ENCODE peak calls at places on chromosomes 4 and X, in four cellular contexts. C is fibroblast of the conjunctiva, J is NCI-H748 treated with DMSO at 0.1 percent for 48 hours, D is small intestine. E is an unnamed sample.

GRCh38 chrX:39133971-39134370 is 332.7 kb downstream of the MID1IP1 start:
- DNase-seq in J (no peak), C (no peak), D (peak), E (no peak)

GRCh38 chr4:150231108-150231770 is 153.0 kb downstream of the DCLK2 start:
- DNase-seq in J (no peak), C (no peak), D (no peak), E (no peak)

GRCh38 chr4:56622176-56622575 is 58.9 kb downstream of the HOPX start:
- DNase-seq in D (no peak), J (no peak), C (peak), E (no peak)

GRCh38 chr4:122003335-122003734 is 51.5 kb upstream of the TRPC3 start:
- DNase-seq in J (peak), D (peak), C (no peak), E (no peak)

GRCh38 chr4:41976775-41977516 is 4.6 kb upstream of the DCAF4L1 start:
- DNase-seq in J (no peak), C (no peak), D (peak), E (no peak)

GRCh38 chr4:138910914-138911336 is 104.7 kb upstream of the NOCT start:
- DNase-seq in J (peak), D (peak), C (peak), E (no peak)

GRCh38 chr4:177194906-177195305 is 114.8 kb upstream of the NEIL3 start:
- DNase-seq in D (no peak), C (no peak), J (no peak), E (no peak)

GRCh38 chrX:101291204-101291603 is at the start of gene TAF7L:
- DNase-seq in J (no peak), C (no peak), D (no peak), E (no peak)

GRCh38 chr4:99273704-99274103 is 17.1 kb downstream of the ADH1A start:
- DNase-seq in J (no peak), D (no peak), C (no peak), E (no peak)

GRCh38 chrX:49174723-49175122 is 3.0 kb downstream of the PLP2 start:
- DNase-seq in C (no peak), D (no peak), J (no peak), E (no peak)

GRCh38 chr4:81030617-81031388 is at the start of gene BMP3:
- DNase-seq in C (no peak), J (no peak), D (peak), E (no peak)

GRCh38 chrX:49249071-49249470 is 13.8 kb downstream of the CCDC22 start:
- DNase-seq in C (no peak), J (no peak), D (no peak), E (no peak)

GRCh38 chrX:40152173-40152705 is 54.5 kb upstream of the BCOR start:
- DNase-seq in J (peak), C (no peak), D (no peak), E (no peak)

GRCh38 chr4:123709336-123709735 is 312.7 kb downstream of the SPRY1 start:
- DNase-seq in J (no peak), C (no peak), D (peak), E (no peak)

GRCh38 chr4:168076989-168077725 is 15.2 kb upstream of the ANXA10 start:
- DNase-seq in J (peak), D (peak), C (peak), E (no peak)

GRCh38 chr4:86484241-86484640 is 109.9 kb upstream of the PTPN13 start:
- DNase-seq in D (no peak), J (no peak), C (no peak), E (no peak)

GRCh38 chrX:107451754-107452153 is 2.3 kb downstream of the FRMPD3 start:
- DNase-seq in D (no peak), C (no peak), J (no peak), E (no peak)

GRCh38 chr4:185713731-185714130 is 98.3 kb downstream of the SORBS2 start:
- DNase-seq in J (no peak), D (peak), C (no peak), E (no peak)

GRCh38 chr4:93228021-93228420 is 600.5 kb upstream of the ATOH1 start:
- DNase-seq in C (no peak), J (no peak), D (no peak), E (no peak)

GRCh38 chr4:40687676-40688389 is 58.2 kb upstream of the RBM47 start:
- DNase-seq in J (no peak), C (no peak), D (no peak), E (no peak)

GRCh38 chr4:177131736-177132135 is 177.9 kb upstream of the NEIL3 start:
- DNase-seq in D (no peak), J (no peak), C (no peak), E (no peak)

GRCh38 chr4:176584031-176584430 is 208.7 kb downstream of the VEGFC start:
- DNase-seq in D (no peak), C (no peak), J (no peak), E (no peak)

GRCh38 chrX:661154-661553 is 30.6 kb downstream of the SHOX start:
- DNase-seq in J (no peak), C (no peak), D (no peak), E (no peak)

GRCh38 chr4:54553001-54553400 is 104.8 kb upstream of the KIT start:
- DNase-seq in J (no peak), D (no peak), C (no peak), E (no peak)

GRCh38 chr4:139740531-139741041 is 75.0 kb downstream of the MGST2 start:
- DNase-seq in D (peak), J (no peak), C (peak), E (no peak)

GRCh38 chr4:139076016-139076744 is 60.6 kb downstream of the NOCT start:
- DNase-seq in J (no peak), D (no peak), C (no peak), E (no peak)

GRCh38 chr4:106541253-106541652 is 172.7 kb upstream of the GIMD1 start:
- DNase-seq in D (no peak), C (peak), J (no peak), E (no peak)

E was measured in esophagus muscularis mucosa.